ENCODE peak calls at places on chromosomes 4 and X, in seven cellular contexts. One of them, this sample, is unnamed.

GRCh38 chr4:70838400-70838971 is 1.2 kb downstream of the GRSF1 start:
- DNase-seq in thyroid gland: no peak
- DNase-seq in left ventricle myocardium inferior: no peak
- DNase-seq in ovary: no peak
- DNase-seq in CD8-positive, alpha-beta T cell: no peak
- DNase-seq in psoas muscle: no peak
- DNase-seq in endodermal cell: no peak
- DNase-seq in this sample: no peak

GRCh38 chrX:153970398-153971123 is 1.1 kb downstream of the HCFC1 start:
- DNase-seq in endodermal cell: peak; percentile 79
- DNase-seq in psoas muscle: peak; percentile 78
- DNase-seq in thyroid gland: peak; percentile 27
- DNase-seq in CD8-positive, alpha-beta T cell: no peak
- DNase-seq in ovary: peak; percentile 74
- DNase-seq in left ventricle myocardium inferior: no peak
- DNase-seq in this sample: no peak

GRCh38 chrX:71859637-71860036 is 51.0 kb upstream of the NHSL2 start:
- DNase-seq in psoas muscle: no peak
- DNase-seq in thyroid gland: peak; percentile 46
- DNase-seq in CD8-positive, alpha-beta T cell: peak; percentile 25
- DNase-seq in ovary: no peak
- DNase-seq in left ventricle myocardium inferior: no peak
- DNase-seq in endodermal cell: peak; percentile 67
- DNase-seq in this sample: no peak

GRCh38 chr4:174122705-174123104 is 160.8 kb downstream of the FBXO8 start:
- DNase-seq in endodermal cell: no peak
- DNase-seq in thyroid gland: no peak
- DNase-seq in CD8-positive, alpha-beta T cell: no peak
- DNase-seq in left ventricle myocardium inferior: no peak
- DNase-seq in psoas muscle: no peak
- DNase-seq in ovary: no peak
- DNase-seq in this sample: no peak

GRCh38 chr4:56760194-56760593 is 61.3 kb downstream of the SPINK2 start:
- DNase-seq in psoas muscle: no peak
- DNase-seq in ovary: no peak
- DNase-seq in thyroid gland: no peak
- DNase-seq in CD8-positive, alpha-beta T cell: no peak
- DNase-seq in endodermal cell: no peak
- DNase-seq in left ventricle myocardium inferior: no peak
- DNase-seq in this sample: no peak

GRCh38 chrX:136525738-136526606 is 6.0 kb upstream of the VGLL1 start:
- DNase-seq in endodermal cell: no peak
- DNase-seq in left ventricle myocardium inferior: peak; percentile 72
- DNase-seq in thyroid gland: peak; percentile 80
- DNase-seq in psoas muscle: peak; percentile 82
- DNase-seq in CD8-positive, alpha-beta T cell: no peak
- DNase-seq in ovary: peak; percentile 81
- DNase-seq in this sample: peak; percentile 66

GRCh38 chr4:154622598-154622997 is 10.1 kb upstream of the FGG start:
- DNase-seq in psoas muscle: no peak
- DNase-seq in thyroid gland: peak; percentile 15
- DNase-seq in CD8-positive, alpha-beta T cell: no peak
- DNase-seq in left ventricle myocardium inferior: no peak
- DNase-seq in endodermal cell: no peak
- DNase-seq in ovary: no peak
- DNase-seq in this sample: no peak

GRCh38 chr4:27084685-27085356 is 224.2 kb downstream of the STIM2 start:
- DNase-seq in ovary: peak; percentile 43
- DNase-seq in thyroid gland: peak; percentile 5
- DNase-seq in endodermal cell: peak; percentile 87
- DNase-seq in left ventricle myocardium inferior: peak; percentile 24
- DNase-seq in psoas muscle: no peak
- DNase-seq in CD8-positive, alpha-beta T cell: no peak
- DNase-seq in this sample: no peak

GRCh38 chr4:176837176-176837915 is 44.6 kb upstream of the VEGFC start:
- DNase-seq in CD8-positive, alpha-beta T cell: no peak
- DNase-seq in left ventricle myocardium inferior: no peak
- DNase-seq in ovary: no peak
- DNase-seq in psoas muscle: no peak
- DNase-seq in endodermal cell: no peak
- DNase-seq in thyroid gland: no peak
- DNase-seq in this sample: no peak

GRCh38 chr4:118270492-118270891 is 82.3 kb downstream of the PRSS12 start:
- DNase-seq in thyroid gland: no peak
- DNase-seq in left ventricle myocardium inferior: no peak
- DNase-seq in ovary: no peak
- DNase-seq in CD8-positive, alpha-beta T cell: no peak
- DNase-seq in psoas muscle: no peak
- DNase-seq in endodermal cell: no peak
- DNase-seq in this sample: no peak

GRCh38 chrX:25039036-25039435 is 23.3 kb upstream of the ARX start:
- DNase-seq in CD8-positive, alpha-beta T cell: no peak
- DNase-seq in ovary: no peak
- DNase-seq in thyroid gland: no peak
- DNase-seq in endodermal cell: no peak
- DNase-seq in left ventricle myocardium inferior: no peak
- DNase-seq in psoas muscle: no peak
- DNase-seq in this sample: no peak

GRCh38 chr4:188822698-188823097 is 683.5 kb downstream of the TRIML1 start:
- DNase-seq in endodermal cell: peak; percentile 90
- DNase-seq in ovary: no peak
- DNase-seq in CD8-positive, alpha-beta T cell: no peak
- DNase-seq in left ventricle myocardium inferior: no peak
- DNase-seq in thyroid gland: peak; percentile 2
- DNase-seq in psoas muscle: peak; percentile 11
- DNase-seq in this sample: no peak

GRCh38 chr4:140790765-140791164 is 34.6 kb upstream of the TBC1D9 start:
- DNase-seq in ovary: no peak
- DNase-seq in left ventricle myocardium inferior: peak; percentile 30
- DNase-seq in thyroid gland: no peak
- DNase-seq in psoas muscle: peak; percentile 53
- DNase-seq in endodermal cell: no peak
- DNase-seq in CD8-positive, alpha-beta T cell: no peak
- DNase-seq in this sample: peak; percentile 60

GRCh38 chr4:77777135-77777777 is 41.9 kb downstream of the CNOT6L start:
- DNase-seq in thyroid gland: no peak
- DNase-seq in ovary: no peak
- DNase-seq in endodermal cell: no peak
- DNase-seq in CD8-positive, alpha-beta T cell: no peak
- DNase-seq in psoas muscle: no peak
- DNase-seq in left ventricle myocardium inferior: no peak
- DNase-seq in this sample: no peak

GRCh38 chrX:154714925-154715324 is 36.0 kb downstream of the GAB3 start:
- DNase-seq in thyroid gland: peak; percentile 35
- DNase-seq in left ventricle myocardium inferior: no peak
- DNase-seq in CD8-positive, alpha-beta T cell: peak; percentile 34
- DNase-seq in ovary: no peak
- DNase-seq in endodermal cell: peak; percentile 78
- DNase-seq in psoas muscle: no peak
- DNase-seq in this sample: no peak

GRCh38 chrX:119181491-119181890 is 53.9 kb upstream of the KIAA1210 start:
- DNase-seq in thyroid gland: peak; percentile 8
- DNase-seq in CD8-positive, alpha-beta T cell: no peak
- DNase-seq in ovary: no peak
- DNase-seq in endodermal cell: peak; percentile 80
- DNase-seq in psoas muscle: no peak
- DNase-seq in left ventricle myocardium inferior: no peak
- DNase-seq in this sample: no peak
- TF ChIP-seq CTCF in thyroid gland: no peak
- TF ChIP-seq CTCF in CD8-positive, alpha-beta T cell: no peak
- TF ChIP-seq CTCF in ovary: no peak
- TF ChIP-seq CTCF in endodermal cell: peak; percentile 71
- TF ChIP-seq CTCF in psoas muscle: no peak
- TF ChIP-seq CTCF in left ventricle myocardium inferior: peak; percentile 26
- TF ChIP-seq CTCF in this sample: no peak

DNA sequence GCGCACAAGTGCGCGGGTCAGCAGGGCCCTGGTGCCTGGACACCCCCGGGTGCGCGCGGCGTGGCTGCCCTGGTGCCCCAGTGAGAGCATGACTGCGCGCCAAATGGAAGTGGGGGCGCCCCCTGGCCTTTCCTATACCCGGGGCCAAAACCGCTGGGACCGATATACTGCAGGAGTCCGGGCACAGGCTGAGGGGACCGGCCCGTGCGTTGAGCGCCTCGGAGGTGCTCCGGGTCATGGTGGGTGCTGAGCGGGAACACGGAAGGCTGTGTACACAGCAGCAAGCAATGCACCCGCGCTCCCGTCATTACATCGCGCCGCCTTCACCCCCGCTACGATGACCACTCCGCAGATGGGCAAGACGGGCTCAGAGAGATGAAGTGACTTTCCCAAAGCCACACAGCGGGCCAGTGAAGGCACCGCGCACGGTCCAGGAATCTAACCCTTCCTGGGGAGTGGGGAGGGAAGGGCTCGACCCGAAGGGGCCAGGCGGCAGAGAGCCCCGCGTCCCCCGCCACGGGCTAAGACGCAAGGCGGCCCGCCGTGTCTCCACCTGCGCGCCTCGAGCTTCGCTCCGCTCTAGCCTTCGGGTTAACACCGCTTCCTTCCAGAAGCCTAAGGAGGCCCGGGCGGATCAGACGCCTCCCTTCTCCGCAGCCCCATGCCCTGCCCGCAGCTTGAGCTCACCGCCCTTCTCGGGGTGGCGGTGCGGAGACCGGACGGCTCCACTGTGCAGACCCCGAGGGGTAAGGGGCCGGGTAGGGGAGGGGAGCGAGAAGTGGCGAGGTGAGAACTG is 11.3 kb downstream of the HMX1 start:
- DNase-seq in CD8-positive, alpha-beta T cell: no peak
- DNase-seq in psoas muscle: peak; percentile 12
- DNase-seq in ovary: no peak
- DNase-seq in left ventricle myocardium inferior: no peak
- DNase-seq in endodermal cell: no peak
- DNase-seq in thyroid gland: no peak
- DNase-seq in this sample: no peak
- H3K27me3 ChIP-seq in CD8-positive, alpha-beta T cell: peaks cover 12% of the 10 kb centered on the region
- H3K27me3 ChIP-seq in psoas muscle: peaks cover 3% of the 10 kb centered on the region
- H3K27me3 ChIP-seq in ovary: no peaks in the 10 kb centered on the region
- H3K27me3 ChIP-seq in left ventricle myocardium inferior: peaks cover 100% of the 10 kb centered on the region
- H3K27me3 ChIP-seq in endodermal cell: peaks cover 99% of the 10 kb centered on the region
- H3K27me3 ChIP-seq in thyroid gland: peaks cover 50% of the 10 kb centered on the region
- H3K27me3 ChIP-seq in this sample: peaks cover 99% of the 10 kb centered on the region

GRCh38 chr4:48841045-48841827 is 10.3 kb downstream of the OCIAD1 start:
- DNase-seq in left ventricle myocardium inferior: no peak
- DNase-seq in CD8-positive, alpha-beta T cell: no peak
- DNase-seq in thyroid gland: no peak
- DNase-seq in ovary: no peak
- DNase-seq in psoas muscle: no peak
- DNase-seq in endodermal cell: no peak
- DNase-seq in this sample: no peak
- H3K36me3 ChIP-seq in left ventricle myocardium inferior: peaks cover 82% of the 10 kb centered on the region
- H3K36me3 ChIP-seq in CD8-positive, alpha-beta T cell: peaks cover 10% of the 10 kb centered on the region
- H3K36me3 ChIP-seq in thyroid gland: peaks cover 15% of the 10 kb centered on the region
- H3K36me3 ChIP-seq in ovary: no peaks in the 10 kb centered on the region
- H3K36me3 ChIP-seq in psoas muscle: peaks cover 92% of the 10 kb centered on the region
- H3K36me3 ChIP-seq in endodermal cell: peaks cover 96% of the 10 kb centered on the region
- H3K36me3 ChIP-seq in this sample: peaks cover 61% of the 10 kb centered on the region

DNA sequence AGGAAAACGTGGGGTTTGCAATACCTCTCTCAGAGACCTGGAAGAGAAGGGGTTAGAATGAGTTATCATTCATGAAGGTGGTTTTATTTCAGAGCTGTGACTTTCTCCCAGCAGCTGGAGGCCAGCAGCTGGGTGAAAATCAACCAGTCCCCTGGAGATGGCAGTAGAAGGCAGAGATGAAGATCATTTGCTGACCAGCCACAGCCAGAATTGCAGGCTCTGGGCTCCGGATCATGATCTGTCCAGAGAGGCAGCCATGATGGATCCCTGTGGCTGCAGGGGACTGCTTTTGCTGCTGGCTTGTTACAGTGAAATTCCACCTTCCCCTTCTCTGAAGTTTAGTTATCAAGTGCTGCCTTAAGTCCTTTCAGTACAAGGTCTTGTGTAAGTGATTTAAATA is 46.9 kb upstream of the TAB3 start:
- DNase-seq in left ventricle myocardium inferior: no peak
- DNase-seq in psoas muscle: no peak
- DNase-seq in ovary: no peak
- DNase-seq in thyroid gland: peak; percentile 4
- DNase-seq in endodermal cell: peak; percentile 69
- DNase-seq in CD8-positive, alpha-beta T cell: no peak
- DNase-seq in this sample: no peak
- TF ChIP-seq CTCF in left ventricle myocardium inferior: peak; percentile 12
- TF ChIP-seq CTCF in psoas muscle: no peak
- TF ChIP-seq CTCF in ovary: no peak
- TF ChIP-seq CTCF in thyroid gland: no peak
- TF ChIP-seq CTCF in endodermal cell: peak; percentile 63
- TF ChIP-seq CTCF in CD8-positive, alpha-beta T cell: no peak
- TF ChIP-seq CTCF in this sample: no peak

DNA sequence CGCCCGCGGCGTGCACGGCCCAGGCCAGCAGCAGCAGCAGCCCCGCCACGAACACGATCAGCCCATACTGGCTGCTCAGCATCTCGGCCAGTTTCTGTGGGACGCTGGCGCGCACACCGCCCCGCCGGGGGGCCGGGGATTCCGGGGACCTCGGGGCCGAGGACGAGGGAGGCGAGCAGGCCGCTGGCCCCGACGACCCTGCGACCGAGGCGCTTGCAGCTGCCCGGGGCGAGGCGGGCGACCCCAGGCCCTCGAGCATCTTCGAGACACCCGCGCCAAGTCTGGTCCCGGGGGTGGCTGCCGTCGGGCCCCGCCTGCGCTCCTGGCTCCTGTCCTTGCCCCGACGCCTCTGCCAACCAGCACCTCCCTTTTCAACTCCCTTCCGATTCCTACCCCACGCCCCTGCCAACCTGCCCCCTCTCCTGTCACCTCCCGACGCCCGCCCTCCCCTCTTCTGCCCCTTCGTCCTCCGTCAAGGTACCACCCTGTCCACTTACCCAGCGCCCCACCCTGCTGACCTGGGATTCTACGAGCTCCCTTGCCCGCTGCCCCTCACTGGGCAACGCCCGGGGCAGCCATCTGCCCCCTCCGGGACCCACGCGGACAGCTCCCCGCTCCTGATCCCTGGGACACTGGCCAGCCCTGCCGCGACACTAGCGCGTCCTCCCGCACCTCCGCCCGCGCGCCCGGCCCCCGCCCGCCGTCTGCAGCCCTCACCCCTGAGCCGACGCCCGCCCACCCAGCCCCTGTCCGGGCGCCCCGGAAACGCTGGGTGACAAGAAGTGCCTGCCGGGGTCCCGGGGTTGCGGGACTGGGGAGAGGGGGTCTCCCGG is at the start of gene OTOP1:
- DNase-seq in endodermal cell: peak; percentile 50
- DNase-seq in left ventricle myocardium inferior: no peak
- DNase-seq in CD8-positive, alpha-beta T cell: no peak
- DNase-seq in thyroid gland: no peak
- DNase-seq in psoas muscle: no peak
- DNase-seq in ovary: no peak
- DNase-seq in this sample: no peak
- H3K27me3 ChIP-seq in endodermal cell: peaks cover 86% of the 10 kb centered on the region
- H3K27me3 ChIP-seq in left ventricle myocardium inferior: peaks cover 77% of the 10 kb centered on the region
- H3K27me3 ChIP-seq in CD8-positive, alpha-beta T cell: peaks cover 5% of the 10 kb centered on the region
- H3K27me3 ChIP-seq in thyroid gland: peaks cover 13% of the 10 kb centered on the region
- H3K27me3 ChIP-seq in psoas muscle: peaks cover 3% of the 10 kb centered on the region
- H3K27me3 ChIP-seq in ovary: no peaks in the 10 kb centered on the region
- H3K27me3 ChIP-seq in this sample: no peaks in the 10 kb centered on the region

This sample was measured in tibial artery.